ENCODE peak calls at places on chromosomes 6 and 20, in four cellular contexts. Z is psoas muscle; U is aorta; K is CD4-positive, CD25-positive, alpha-beta regulatory T cell. J is an unnamed sample.

GRCh38 chr20:9119776-9120175 is 50.9 kb downstream of the PLCB4 start:
- DNase-seq in Z (peak), U (peak), K (no peak), J (peak)

GRCh38 chr6:27893836-27894807 is 18.1 kb downstream of the OR2B2 start:
- DNase-seq in Z (peak), U (peak), K (peak), J (peak)

GRCh38 chr20:49887251-49887827 is 28.0 kb downstream of the SPATA2 start:
- DNase-seq in Z (no peak), U (peak), K (no peak), J (no peak)

GRCh38 chr6:29651413-29652197 is 5.3 kb upstream of the MOG start:
- DNase-seq in Z (no peak), U (no peak), K (no peak), J (no peak)

GRCh38 chr6:153081914-153082313 is 49.2 kb downstream of the RGS17 start:
- DNase-seq in Z (no peak), U (no peak), K (no peak), J (no peak)

GRCh38 chr6:39357998-39358686 is 35.6 kb upstream of the KCNK16 start:
- DNase-seq in Z (no peak), U (no peak), K (no peak), J (no peak)

GRCh38 chr6:20312581-20312980 is 89.1 kb upstream of the E2F3 start:
- DNase-seq in Z (no peak), U (no peak), K (no peak), J (no peak)

GRCh38 chr20:12058201-12058600 is 140.5 kb downstream of the BTBD3 start:
- DNase-seq in Z (no peak), U (no peak), K (no peak), J (no peak)

GRCh38 chr6:79384845-79385244 is 150.4 kb upstream of the HMGN3 start:
- DNase-seq in Z (no peak), U (no peak), K (no peak), J (no peak)

GRCh38 chr6:87029711-87030314 is 65.1 kb downstream of the CGA start:
- DNase-seq in Z (no peak), U (no peak), K (no peak), J (no peak)

GRCh38 chr6:44192428-44193041 is 24.2 kb upstream of the MYMX start:
- DNase-seq in Z (no peak), U (no peak), K (no peak), J (no peak)

GRCh38 chr6:32183030-32183429 is 1.0 kb downstream of the AGER start:
- DNase-seq in Z (no peak), U (no peak), K (no peak), J (no peak)
- H3K27ac ChIP-seq in Z (peak), U (no peak), K (no peak), J (no peak)

GRCh38 chr6:159716247-159717086 is 10.8 kb upstream of the WTAP start:
- DNase-seq in Z (no peak), U (peak), K (no peak), J (peak)
- H3K27ac ChIP-seq in Z (peak), U (peak), K (no peak), J (peak)

GRCh38 chr20:31677553-31678260 is 40.0 kb downstream of the COX4I2 start:
- DNase-seq in Z (no peak), U (no peak), K (no peak), J (no peak)

GRCh38 chr20:31678389-31679356 is 41.0 kb downstream of the COX4I2 start:
- DNase-seq in Z (no peak), U (no peak), K (no peak), J (no peak)

GRCh38 chr20:31675828-31676533 is 38.3 kb downstream of the COX4I2 start:
- DNase-seq in Z (no peak), U (no peak), K (no peak), J (no peak)

GRCh38 chr20:31674895-31675827 is 37.4 kb downstream of the COX4I2 start:
- DNase-seq in Z (peak), U (peak), K (peak), J (peak)

GRCh38 chr20:31676534-31677030 is 38.9 kb downstream of the COX4I2 start:
- DNase-seq in Z (no peak), U (no peak), K (no peak), J (no peak)
- H3K27ac ChIP-seq in Z (peak), U (no peak), K (peak), J (peak)

GRCh38 chr20:41392871-41393704 is 26.5 kb upstream of the EMILIN3 start:
- DNase-seq in Z (peak), U (no peak), K (no peak), J (peak)
- H3K27ac ChIP-seq in Z (no peak), U (no peak), K (no peak), J (peak)

DNA sequence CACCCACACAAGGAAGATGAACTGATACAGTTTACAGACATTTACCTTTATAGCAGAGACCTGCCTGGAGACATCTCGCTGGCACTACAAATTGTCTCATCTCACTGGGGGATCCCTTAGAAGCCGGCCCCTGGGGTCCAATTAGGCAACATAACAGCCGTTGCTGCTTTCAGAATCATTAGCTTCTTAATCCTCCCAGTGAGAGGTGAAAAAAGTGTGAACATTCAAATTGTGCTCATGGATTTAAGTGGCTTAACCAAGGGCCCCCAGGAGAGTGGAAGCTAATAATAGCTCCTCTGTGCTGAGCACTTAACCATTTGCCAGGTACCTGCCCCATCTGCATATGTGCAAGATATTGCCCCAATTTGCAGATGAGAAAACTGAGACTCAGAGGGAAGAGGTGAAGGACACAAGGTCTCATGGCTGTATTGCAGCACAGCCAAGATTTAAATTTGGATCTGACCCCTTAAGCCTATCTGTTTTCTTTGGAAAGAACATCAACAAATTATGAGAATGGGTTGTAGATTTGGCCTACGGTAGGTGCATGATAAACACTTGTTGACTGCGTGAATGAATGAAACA is 101.0 kb downstream of the EYA2 start:
- DNase-seq in Z (no peak), U (no peak), K (no peak), J (no peak)
- H3K27ac ChIP-seq in Z (no peak), U (no peak), K (no peak), J (no peak)

DNA sequence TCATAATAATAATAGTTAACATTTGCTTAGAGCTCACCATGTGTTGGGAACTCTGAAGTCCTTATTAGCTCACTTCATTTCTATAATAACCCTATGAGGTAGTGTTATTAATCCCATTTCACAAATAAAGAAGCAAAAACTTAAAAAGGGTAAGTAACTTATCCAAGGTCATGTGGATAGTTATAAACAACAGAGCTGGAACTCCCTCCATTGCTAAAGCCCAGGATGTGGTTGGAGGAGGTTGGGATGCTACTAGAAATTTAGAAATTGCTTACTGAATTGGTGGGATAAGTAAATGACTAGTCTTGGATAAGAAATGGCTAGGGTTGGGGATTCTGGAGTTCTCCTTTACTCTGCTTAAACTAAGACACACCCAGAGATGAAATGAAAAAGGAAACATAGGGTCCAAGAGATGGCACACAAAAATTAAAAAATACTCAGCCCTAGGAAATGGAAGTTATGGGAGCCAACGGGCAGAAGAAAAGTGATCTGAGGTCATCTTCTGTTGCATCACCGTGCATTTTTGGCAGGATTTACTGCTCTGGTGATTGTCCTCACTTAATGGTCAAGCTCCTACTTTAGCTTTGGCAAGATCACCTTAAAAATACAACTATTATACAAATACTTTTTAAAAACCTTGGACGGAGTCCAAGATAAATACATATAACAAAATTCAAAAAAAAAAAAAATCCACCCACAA is 7.7 kb upstream of the CLIC5 start:
- DNase-seq in Z (no peak), U (no peak), K (no peak), J (no peak)
- H3K27ac ChIP-seq in Z (peak), U (no peak), K (no peak), J (no peak)

GRCh38 chr20:38811769-38812168 is 6.3 kb downstream of the PPP1R16B start:
- DNase-seq in Z (no peak), U (no peak), K (no peak), J (no peak)
- H3K27ac ChIP-seq in Z (no peak), U (no peak), K (peak), J (peak)

J was measured in substantia nigra.